ENCODE peak calls at places on chromosomes 13 and 19, in nine cellular contexts. One of them, this sample, is unnamed.

GRCh38 chr13:41054212-41054877 is 7.0 kb upstream of the WBP4 start:
- DNase-seq in stomach: no peak
- DNase-seq in CD8-positive, alpha-beta T cell: no peak
- DNase-seq in upper lobe of right lung: no peak
- DNase-seq in psoas muscle: no peak
- DNase-seq in mucosa of descending colon: peak; percentile 87
- DNase-seq in OCI-LY7: peak; percentile 84
- DNase-seq in mammary epithelial cell: peak; percentile 48
- DNase-seq in ascending aorta: no peak
- DNase-seq in this sample: peak; percentile 43

GRCh38 chr13:110157718-110158117 is 149.2 kb downstream of the COL4A1 start:
- DNase-seq in mucosa of descending colon: no peak
- DNase-seq in upper lobe of right lung: no peak
- DNase-seq in OCI-LY7: no peak
- DNase-seq in mammary epithelial cell: no peak
- DNase-seq in CD8-positive, alpha-beta T cell: no peak
- DNase-seq in ascending aorta: no peak
- DNase-seq in stomach: no peak
- DNase-seq in psoas muscle: no peak
- DNase-seq in this sample: no peak

GRCh38 chr13:20165417-20166257 is 4.8 kb upstream of the GJA3 start:
- DNase-seq in mucosa of descending colon: no peak
- DNase-seq in upper lobe of right lung: no peak
- DNase-seq in CD8-positive, alpha-beta T cell: no peak
- DNase-seq in psoas muscle: no peak
- DNase-seq in OCI-LY7: no peak
- DNase-seq in ascending aorta: no peak
- DNase-seq in mammary epithelial cell: no peak
- DNase-seq in stomach: no peak
- DNase-seq in this sample: no peak

GRCh38 chr19:10076535-10076934 is 9.6 kb upstream of the SHFL start:
- DNase-seq in mammary epithelial cell: no peak
- DNase-seq in CD8-positive, alpha-beta T cell: no peak
- DNase-seq in ascending aorta: no peak
- DNase-seq in mucosa of descending colon: no peak
- DNase-seq in stomach: no peak
- DNase-seq in upper lobe of right lung: no peak
- DNase-seq in OCI-LY7: no peak
- DNase-seq in psoas muscle: no peak
- DNase-seq in this sample: no peak

GRCh38 chr13:109816112-109816978 is 30.0 kb upstream of the IRS2 start:
- DNase-seq in CD8-positive, alpha-beta T cell: no peak
- DNase-seq in ascending aorta: no peak
- DNase-seq in mucosa of descending colon: no peak
- DNase-seq in upper lobe of right lung: no peak
- DNase-seq in mammary epithelial cell: peak; percentile 46
- DNase-seq in OCI-LY7: no peak
- DNase-seq in stomach: no peak
- DNase-seq in psoas muscle: no peak
- DNase-seq in this sample: no peak

GRCh38 chr19:6671960-6672359 is 2.0 kb upstream of the TNFSF14 start:
- DNase-seq in mammary epithelial cell: no peak
- DNase-seq in OCI-LY7: no peak
- DNase-seq in psoas muscle: no peak
- DNase-seq in stomach: no peak
- DNase-seq in CD8-positive, alpha-beta T cell: no peak
- DNase-seq in mucosa of descending colon: no peak
- DNase-seq in upper lobe of right lung: no peak
- DNase-seq in ascending aorta: no peak
- DNase-seq in this sample: no peak

GRCh38 chr13:21322988-21323387 is 136.1 kb downstream of the ZDHHC20 start:
- DNase-seq in upper lobe of right lung: no peak
- DNase-seq in mucosa of descending colon: no peak
- DNase-seq in OCI-LY7: no peak
- DNase-seq in mammary epithelial cell: no peak
- DNase-seq in ascending aorta: no peak
- DNase-seq in stomach: no peak
- DNase-seq in CD8-positive, alpha-beta T cell: no peak
- DNase-seq in psoas muscle: no peak
- DNase-seq in this sample: no peak

GRCh38 chr13:32988588-32989256 is 27.5 kb upstream of the KL start:
- DNase-seq in ascending aorta: no peak
- DNase-seq in OCI-LY7: peak; percentile 50
- DNase-seq in mucosa of descending colon: no peak
- DNase-seq in psoas muscle: no peak
- DNase-seq in stomach: no peak
- DNase-seq in upper lobe of right lung: no peak
- DNase-seq in mammary epithelial cell: no peak
- DNase-seq in CD8-positive, alpha-beta T cell: no peak
- DNase-seq in this sample: no peak

GRCh38 chr13:113152894-113153809 is 5.3 kb upstream of the PROZ start:
- DNase-seq in mucosa of descending colon: peak; percentile 56
- DNase-seq in CD8-positive, alpha-beta T cell: peak; percentile 65
- DNase-seq in OCI-LY7: peak; percentile 4
- DNase-seq in stomach: peak; percentile 49
- DNase-seq in mammary epithelial cell: no peak
- DNase-seq in ascending aorta: no peak
- DNase-seq in upper lobe of right lung: peak; percentile 74
- DNase-seq in psoas muscle: peak; percentile 79
- DNase-seq in this sample: no peak

GRCh38 chr13:30690282-30691188 is 44.8 kb upstream of the ALOX5AP start:
- DNase-seq in OCI-LY7: peak; percentile 73
- DNase-seq in mammary epithelial cell: peak; percentile 62
- DNase-seq in psoas muscle: peak; percentile 85
- DNase-seq in ascending aorta: peak; percentile 56
- DNase-seq in upper lobe of right lung: peak; percentile 80
- DNase-seq in mucosa of descending colon: peak; percentile 82
- DNase-seq in CD8-positive, alpha-beta T cell: no peak
- DNase-seq in stomach: peak; percentile 38
- DNase-seq in this sample: no peak
- H3K4me3 ChIP-seq in OCI-LY7: peak overlapping the region; percentile 63
- H3K4me3 ChIP-seq in mammary epithelial cell: peak overlapping the region; percentile 39
- H3K4me3 ChIP-seq in psoas muscle: peak overlapping the region; percentile 56
- H3K4me3 ChIP-seq in ascending aorta: peak overlapping the region; percentile 32
- H3K4me3 ChIP-seq in upper lobe of right lung: peak overlapping the region; percentile 46
- H3K4me3 ChIP-seq in mucosa of descending colon: no peak overlapping the region
- H3K4me3 ChIP-seq in CD8-positive, alpha-beta T cell: peak overlapping the region; percentile 20
- H3K4me3 ChIP-seq in stomach: peak overlapping the region; percentile 44
- H3K4me3 ChIP-seq in this sample: no peak overlapping the region

DNA sequence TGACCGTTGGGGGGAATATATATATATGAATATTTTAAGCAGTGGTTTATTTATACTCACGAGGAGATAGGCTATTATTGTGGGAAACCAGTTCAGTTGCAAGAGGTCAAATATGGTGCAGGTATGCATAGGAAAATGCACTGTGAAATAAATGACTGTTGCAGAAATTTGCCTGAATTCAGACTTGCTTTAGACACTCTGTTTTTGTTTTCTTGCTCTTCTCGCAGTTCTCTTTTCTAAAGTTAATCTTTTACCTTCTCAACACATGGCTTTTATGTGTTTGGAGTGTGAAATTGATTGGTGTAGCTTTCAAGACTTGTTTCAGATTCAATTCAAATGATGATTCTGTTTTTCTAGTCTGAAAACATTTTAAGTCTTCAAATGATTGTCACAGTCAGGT is 109.7 kb downstream of the LRCH1 start:
- DNase-seq in mucosa of descending colon: no peak
- DNase-seq in CD8-positive, alpha-beta T cell: no peak
- DNase-seq in mammary epithelial cell: no peak
- DNase-seq in ascending aorta: no peak
- DNase-seq in psoas muscle: no peak
- DNase-seq in OCI-LY7: no peak
- DNase-seq in upper lobe of right lung: no peak
- DNase-seq in stomach: no peak
- DNase-seq in this sample: no peak
- H3K4me1 ChIP-seq in mucosa of descending colon: peaks cover 57% of the 10 kb centered on the region
- H3K4me1 ChIP-seq in CD8-positive, alpha-beta T cell: peaks cover 22% of the 10 kb centered on the region
- H3K4me1 ChIP-seq in mammary epithelial cell: no peaks in the 10 kb centered on the region
- H3K4me1 ChIP-seq in ascending aorta: peaks cover 8% of the 10 kb centered on the region
- H3K4me1 ChIP-seq in psoas muscle: peaks cover 19% of the 10 kb centered on the region
- H3K4me1 ChIP-seq in OCI-LY7: peaks cover 63% of the 10 kb centered on the region
- H3K4me1 ChIP-seq in upper lobe of right lung: peaks cover 22% of the 10 kb centered on the region
- H3K4me1 ChIP-seq in stomach: peaks cover 81% of the 10 kb centered on the region
- H3K4me1 ChIP-seq in this sample: peaks cover 27% of the 10 kb centered on the region

GRCh38 chr19:54030895-54031586 is 32.7 kb downstream of the VSTM1 start:
- DNase-seq in mammary epithelial cell: no peak
- DNase-seq in ascending aorta: no peak
- DNase-seq in upper lobe of right lung: no peak
- DNase-seq in psoas muscle: no peak
- DNase-seq in OCI-LY7: peak; percentile 14
- DNase-seq in stomach: no peak
- DNase-seq in mucosa of descending colon: no peak
- DNase-seq in CD8-positive, alpha-beta T cell: no peak
- DNase-seq in this sample: no peak
- TF ChIP-seq CTCF in mammary epithelial cell: peak; percentile 5
- TF ChIP-seq CTCF in ascending aorta: no peak
- TF ChIP-seq CTCF in upper lobe of right lung: peak; percentile 35
- TF ChIP-seq CTCF in psoas muscle: no peak
- TF ChIP-seq CTCF in OCI-LY7: peak; percentile 70
- TF ChIP-seq CTCF in stomach: no peak
- TF ChIP-seq CTCF in mucosa of descending colon: no peak
- TF ChIP-seq CTCF in CD8-positive, alpha-beta T cell: no peak
- TF ChIP-seq CTCF in this sample: peak; percentile 59

GRCh38 chr19:38228005-38228377 is 4.0 kb upstream of the DPF1 start:
- DNase-seq in mucosa of descending colon: no peak
- DNase-seq in OCI-LY7: no peak
- DNase-seq in mammary epithelial cell: no peak
- DNase-seq in upper lobe of right lung: no peak
- DNase-seq in ascending aorta: no peak
- DNase-seq in stomach: no peak
- DNase-seq in CD8-positive, alpha-beta T cell: no peak
- DNase-seq in psoas muscle: no peak
- DNase-seq in this sample: peak; percentile 73
- H3K4me3 ChIP-seq in mucosa of descending colon: no peak overlapping the region
- H3K4me3 ChIP-seq in OCI-LY7: no peak overlapping the region
- H3K4me3 ChIP-seq in mammary epithelial cell: no peak overlapping the region
- H3K4me3 ChIP-seq in upper lobe of right lung: no peak overlapping the region
- H3K4me3 ChIP-seq in ascending aorta: peak overlapping the region; percentile 13
- H3K4me3 ChIP-seq in stomach: no peak overlapping the region
- H3K4me3 ChIP-seq in CD8-positive, alpha-beta T cell: no peak overlapping the region
- H3K4me3 ChIP-seq in psoas muscle: no peak overlapping the region
- H3K4me3 ChIP-seq in this sample: peak overlapping the region; percentile 19

DNA sequence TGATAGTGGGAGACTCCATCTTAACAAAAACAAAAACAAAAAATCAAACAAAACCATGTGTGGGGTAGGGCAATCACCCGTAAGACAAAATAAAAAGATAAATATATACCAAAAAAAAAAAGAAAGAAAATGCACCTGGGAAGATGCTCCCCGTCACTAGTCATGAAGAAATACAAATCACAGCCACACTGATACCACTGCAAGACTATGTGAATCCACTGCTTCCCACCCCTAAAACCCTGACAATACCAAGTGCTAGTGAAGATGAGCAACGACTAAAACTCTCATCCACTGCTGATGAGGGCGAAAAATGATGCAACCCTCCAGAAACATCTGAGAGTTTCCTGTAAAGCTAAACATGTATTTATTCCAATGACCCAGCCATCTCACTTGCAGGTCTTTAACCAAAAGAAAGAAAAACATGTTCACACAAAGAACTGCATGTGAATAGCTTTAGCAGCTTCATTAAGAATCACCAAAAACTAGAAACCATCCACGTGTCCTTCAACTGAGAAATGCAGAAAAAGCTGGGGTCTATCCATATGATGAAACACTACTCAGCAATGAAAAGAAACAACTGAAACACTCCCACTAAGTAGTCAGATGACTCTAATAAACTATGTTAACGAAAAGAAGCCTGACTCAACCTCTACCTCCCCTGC is 31.7 kb downstream of the BRD4 start:
- DNase-seq in stomach: no peak
- DNase-seq in CD8-positive, alpha-beta T cell: no peak
- DNase-seq in OCI-LY7: peak; percentile 64
- DNase-seq in mammary epithelial cell: no peak
- DNase-seq in psoas muscle: no peak
- DNase-seq in ascending aorta: no peak
- DNase-seq in upper lobe of right lung: no peak
- DNase-seq in mucosa of descending colon: no peak
- DNase-seq in this sample: no peak
- H3K4me1 ChIP-seq in stomach: peaks cover 78% of the 10 kb centered on the region
- H3K4me1 ChIP-seq in CD8-positive, alpha-beta T cell: peaks cover 75% of the 10 kb centered on the region
- H3K4me1 ChIP-seq in OCI-LY7: peaks cover 88% of the 10 kb centered on the region
- H3K4me1 ChIP-seq in mammary epithelial cell: peaks cover 46% of the 10 kb centered on the region
- H3K4me1 ChIP-seq in psoas muscle: peaks cover 92% of the 10 kb centered on the region
- H3K4me1 ChIP-seq in ascending aorta: peaks cover 14% of the 10 kb centered on the region
- H3K4me1 ChIP-seq in upper lobe of right lung: peaks cover 97% of the 10 kb centered on the region
- H3K4me1 ChIP-seq in mucosa of descending colon: peaks cover 70% of the 10 kb centered on the region
- H3K4me1 ChIP-seq in this sample: peaks cover 12% of the 10 kb centered on the region

GRCh38 chr13:23667750-23668149 is 97.5 kb downstream of the TNFRSF19 start:
- DNase-seq in stomach: no peak
- DNase-seq in ascending aorta: no peak
- DNase-seq in upper lobe of right lung: no peak
- DNase-seq in mucosa of descending colon: no peak
- DNase-seq in psoas muscle: no peak
- DNase-seq in OCI-LY7: peak; percentile 16
- DNase-seq in CD8-positive, alpha-beta T cell: no peak
- DNase-seq in mammary epithelial cell: no peak
- DNase-seq in this sample: no peak
- TF ChIP-seq CTCF in stomach: no peak
- TF ChIP-seq CTCF in ascending aorta: no peak
- TF ChIP-seq CTCF in upper lobe of right lung: no peak
- TF ChIP-seq CTCF in mucosa of descending colon: no peak
- TF ChIP-seq CTCF in psoas muscle: no peak
- TF ChIP-seq CTCF in OCI-LY7: peak; percentile 66
- TF ChIP-seq CTCF in CD8-positive, alpha-beta T cell: no peak
- TF ChIP-seq CTCF in mammary epithelial cell: peak; percentile 6
- TF ChIP-seq CTCF in this sample: peak; percentile 18

This sample was measured in BE2C.